ENCODE peak calls at places on chromosomes 12 and 14, in eight cellular contexts. One of them, this sample, is unnamed.

GRCh38 chr12:112198120-112198733 is 72.9 kb downstream of the TRAFD1 start:
- DNase-seq in fibroblast of the aortic adventitia: peak
- DNase-seq in effector CD8-positive, alpha-beta T cell: peak
- DNase-seq in NCI-H774: peak
- DNase-seq in NCI-H2081: peak
- DNase-seq in activated naive CD8-positive, alpha-beta T cell treated with anti-CD3 and anti-CD28 coated beads for 36 hours: peak
- DNase-seq in hypothalamus: peak
- DNase-seq in HEK293T: peak
- DNase-seq in this sample: peak

GRCh38 chr12:25286837-25287236 is 36.1 kb upstream of the KRAS start:
- DNase-seq in fibroblast of the aortic adventitia: no peak
- DNase-seq in effector CD8-positive, alpha-beta T cell: no peak
- DNase-seq in NCI-H774: no peak
- DNase-seq in NCI-H2081: no peak
- DNase-seq in activated naive CD8-positive, alpha-beta T cell treated with anti-CD3 and anti-CD28 coated beads for 36 hours: no peak
- DNase-seq in hypothalamus: no peak
- DNase-seq in HEK293T: no peak
- DNase-seq in this sample: no peak

GRCh38 chr12:3222935-3223334 is 145.8 kb downstream of the TSPAN9 start:
- DNase-seq in fibroblast of the aortic adventitia: no peak
- DNase-seq in effector CD8-positive, alpha-beta T cell: no peak
- DNase-seq in NCI-H774: peak
- DNase-seq in NCI-H2081: peak
- DNase-seq in activated naive CD8-positive, alpha-beta T cell treated with anti-CD3 and anti-CD28 coated beads for 36 hours: no peak
- DNase-seq in hypothalamus: no peak
- DNase-seq in HEK293T: no peak
- DNase-seq in this sample: no peak

GRCh38 chr14:31277085-31277484 is 69.5 kb upstream of the HECTD1 start:
- DNase-seq in fibroblast of the aortic adventitia: no peak
- DNase-seq in effector CD8-positive, alpha-beta T cell: no peak
- DNase-seq in NCI-H774: no peak
- DNase-seq in NCI-H2081: no peak
- DNase-seq in activated naive CD8-positive, alpha-beta T cell treated with anti-CD3 and anti-CD28 coated beads for 36 hours: no peak
- DNase-seq in hypothalamus: no peak
- DNase-seq in HEK293T: no peak
- DNase-seq in this sample: no peak

GRCh38 chr12:51832708-51833107 is 15.8 kb downstream of the FIGNL2 start:
- DNase-seq in fibroblast of the aortic adventitia: no peak
- DNase-seq in effector CD8-positive, alpha-beta T cell: no peak
- DNase-seq in NCI-H774: no peak
- DNase-seq in NCI-H2081: no peak
- DNase-seq in activated naive CD8-positive, alpha-beta T cell treated with anti-CD3 and anti-CD28 coated beads for 36 hours: no peak
- DNase-seq in hypothalamus: no peak
- DNase-seq in HEK293T: no peak
- DNase-seq in this sample: no peak

GRCh38 chr12:5745251-5745888 is 199.7 kb downstream of the ANO2 start:
- DNase-seq in fibroblast of the aortic adventitia: peak
- DNase-seq in effector CD8-positive, alpha-beta T cell: peak
- DNase-seq in NCI-H774: peak
- DNase-seq in NCI-H2081: peak
- DNase-seq in activated naive CD8-positive, alpha-beta T cell treated with anti-CD3 and anti-CD28 coated beads for 36 hours: peak
- DNase-seq in hypothalamus: peak
- DNase-seq in HEK293T: peak
- DNase-seq in this sample: peak

GRCh38 chr12:71556881-71557280 is 106.8 kb downstream of the ZFC3H1 start:
- DNase-seq in fibroblast of the aortic adventitia: peak
- DNase-seq in effector CD8-positive, alpha-beta T cell: no peak
- DNase-seq in NCI-H774: no peak
- DNase-seq in NCI-H2081: no peak
- DNase-seq in activated naive CD8-positive, alpha-beta T cell treated with anti-CD3 and anti-CD28 coated beads for 36 hours: no peak
- DNase-seq in hypothalamus: no peak
- DNase-seq in HEK293T: no peak
- DNase-seq in this sample: no peak

GRCh38 chr14:72479471-72479931 is 414.4 kb downstream of the DPF3 start:
- DNase-seq in fibroblast of the aortic adventitia: no peak
- DNase-seq in effector CD8-positive, alpha-beta T cell: no peak
- DNase-seq in NCI-H774: no peak
- DNase-seq in NCI-H2081: no peak
- DNase-seq in activated naive CD8-positive, alpha-beta T cell treated with anti-CD3 and anti-CD28 coated beads for 36 hours: no peak
- DNase-seq in hypothalamus: no peak
- DNase-seq in HEK293T: no peak
- DNase-seq in this sample: no peak

GRCh38 chr14:93033983-93034670 is 81.6 kb downstream of the ITPK1 start:
- DNase-seq in fibroblast of the aortic adventitia: no peak
- DNase-seq in effector CD8-positive, alpha-beta T cell: peak
- DNase-seq in NCI-H774: no peak
- DNase-seq in NCI-H2081: no peak
- DNase-seq in activated naive CD8-positive, alpha-beta T cell treated with anti-CD3 and anti-CD28 coated beads for 36 hours: peak
- DNase-seq in hypothalamus: peak
- DNase-seq in HEK293T: peak
- DNase-seq in this sample: no peak

GRCh38 chr14:77457115-77457521 is 283 bp downstream of the VIPAS39 start:
- DNase-seq in fibroblast of the aortic adventitia: no peak
- DNase-seq in effector CD8-positive, alpha-beta T cell: no peak
- DNase-seq in NCI-H774: no peak
- DNase-seq in NCI-H2081: no peak
- DNase-seq in activated naive CD8-positive, alpha-beta T cell treated with anti-CD3 and anti-CD28 coated beads for 36 hours: no peak
- DNase-seq in hypothalamus: no peak
- DNase-seq in HEK293T: no peak
- DNase-seq in this sample: no peak

GRCh38 chr12:728781-729180 is 23.6 kb upstream of the WNK1 start:
- DNase-seq in fibroblast of the aortic adventitia: no peak
- DNase-seq in effector CD8-positive, alpha-beta T cell: no peak
- DNase-seq in NCI-H774: no peak
- DNase-seq in NCI-H2081: no peak
- DNase-seq in activated naive CD8-positive, alpha-beta T cell treated with anti-CD3 and anti-CD28 coated beads for 36 hours: no peak
- DNase-seq in hypothalamus: no peak
- DNase-seq in HEK293T: no peak
- DNase-seq in this sample: no peak

GRCh38 chr12:132710062-132710421 is 600 bp upstream of the PGAM5 start:
- DNase-seq in fibroblast of the aortic adventitia: no peak
- DNase-seq in effector CD8-positive, alpha-beta T cell: no peak
- DNase-seq in NCI-H774: no peak
- DNase-seq in NCI-H2081: no peak
- DNase-seq in activated naive CD8-positive, alpha-beta T cell treated with anti-CD3 and anti-CD28 coated beads for 36 hours: no peak
- DNase-seq in hypothalamus: no peak
- DNase-seq in HEK293T: peak
- DNase-seq in this sample: peak

GRCh38 chr12:110794623-110795280 is 52.0 kb upstream of the CCDC63 start:
- DNase-seq in fibroblast of the aortic adventitia: no peak
- DNase-seq in effector CD8-positive, alpha-beta T cell: no peak
- DNase-seq in NCI-H774: no peak
- DNase-seq in NCI-H2081: no peak
- DNase-seq in activated naive CD8-positive, alpha-beta T cell treated with anti-CD3 and anti-CD28 coated beads for 36 hours: no peak
- DNase-seq in hypothalamus: no peak
- DNase-seq in HEK293T: no peak
- DNase-seq in this sample: no peak

GRCh38 chr12:3122841-3123678 is 45.9 kb downstream of the TSPAN9 start:
- DNase-seq in fibroblast of the aortic adventitia: peak
- DNase-seq in effector CD8-positive, alpha-beta T cell: no peak
- DNase-seq in NCI-H774: no peak
- DNase-seq in NCI-H2081: peak
- DNase-seq in activated naive CD8-positive, alpha-beta T cell treated with anti-CD3 and anti-CD28 coated beads for 36 hours: no peak
- DNase-seq in hypothalamus: no peak
- DNase-seq in HEK293T: no peak
- DNase-seq in this sample: no peak

GRCh38 chr14:98028156-98028555 is 1231.0 kb downstream of the VRK1 start:
- DNase-seq in fibroblast of the aortic adventitia: no peak
- DNase-seq in effector CD8-positive, alpha-beta T cell: no peak
- DNase-seq in NCI-H774: no peak
- DNase-seq in NCI-H2081: no peak
- DNase-seq in activated naive CD8-positive, alpha-beta T cell treated with anti-CD3 and anti-CD28 coated beads for 36 hours: no peak
- DNase-seq in hypothalamus: no peak
- DNase-seq in HEK293T: no peak
- DNase-seq in this sample: no peak

GRCh38 chr12:52081263-52081733 is 1.8 kb downstream of the SMIM41 start:
- DNase-seq in fibroblast of the aortic adventitia: no peak
- DNase-seq in effector CD8-positive, alpha-beta T cell: no peak
- DNase-seq in NCI-H774: no peak
- DNase-seq in NCI-H2081: peak
- DNase-seq in activated naive CD8-positive, alpha-beta T cell treated with anti-CD3 and anti-CD28 coated beads for 36 hours: peak
- DNase-seq in hypothalamus: no peak
- DNase-seq in HEK293T: no peak
- DNase-seq in this sample: no peak

GRCh38 chr14:23209651-23210423 is 26.4 kb upstream of the SLC7A8 start:
- DNase-seq in fibroblast of the aortic adventitia: no peak
- DNase-seq in effector CD8-positive, alpha-beta T cell: no peak
- DNase-seq in NCI-H774: no peak
- DNase-seq in NCI-H2081: no peak
- DNase-seq in activated naive CD8-positive, alpha-beta T cell treated with anti-CD3 and anti-CD28 coated beads for 36 hours: no peak
- DNase-seq in hypothalamus: no peak
- DNase-seq in HEK293T: no peak
- DNase-seq in this sample: no peak

GRCh38 chr14:103840016-103840415 is 7.4 kb downstream of the PPP1R13B start:
- DNase-seq in fibroblast of the aortic adventitia: peak
- DNase-seq in effector CD8-positive, alpha-beta T cell: no peak
- DNase-seq in NCI-H774: no peak
- DNase-seq in NCI-H2081: no peak
- DNase-seq in activated naive CD8-positive, alpha-beta T cell treated with anti-CD3 and anti-CD28 coated beads for 36 hours: no peak
- DNase-seq in hypothalamus: no peak
- DNase-seq in HEK293T: no peak
- DNase-seq in this sample: no peak

GRCh38 chr14:39841088-39841487 is 408.9 kb upstream of the FBXO33 start:
- DNase-seq in fibroblast of the aortic adventitia: no peak
- DNase-seq in effector CD8-positive, alpha-beta T cell: no peak
- DNase-seq in NCI-H774: no peak
- DNase-seq in NCI-H2081: no peak
- DNase-seq in activated naive CD8-positive, alpha-beta T cell treated with anti-CD3 and anti-CD28 coated beads for 36 hours: no peak
- DNase-seq in hypothalamus: no peak
- DNase-seq in HEK293T: no peak
- DNase-seq in this sample: no peak

GRCh38 chr12:98085360-98085759 is 430.0 kb upstream of the TMPO start:
- DNase-seq in fibroblast of the aortic adventitia: no peak
- DNase-seq in effector CD8-positive, alpha-beta T cell: no peak
- DNase-seq in NCI-H774: no peak
- DNase-seq in NCI-H2081: no peak
- DNase-seq in activated naive CD8-positive, alpha-beta T cell treated with anti-CD3 and anti-CD28 coated beads for 36 hours: no peak
- DNase-seq in hypothalamus: no peak
- DNase-seq in HEK293T: no peak
- DNase-seq in this sample: no peak

GRCh38 chr12:42652048-42652447 is 62.5 kb upstream of the PRICKLE1 start:
- DNase-seq in fibroblast of the aortic adventitia: no peak
- DNase-seq in effector CD8-positive, alpha-beta T cell: no peak
- DNase-seq in NCI-H774: no peak
- DNase-seq in NCI-H2081: no peak
- DNase-seq in activated naive CD8-positive, alpha-beta T cell treated with anti-CD3 and anti-CD28 coated beads for 36 hours: no peak
- DNase-seq in hypothalamus: no peak
- DNase-seq in HEK293T: no peak
- DNase-seq in this sample: no peak

GRCh38 chr12:80946591-80946990 is 8.9 kb upstream of the LIN7A start:
- DNase-seq in fibroblast of the aortic adventitia: peak
- DNase-seq in effector CD8-positive, alpha-beta T cell: no peak
- DNase-seq in NCI-H774: no peak
- DNase-seq in NCI-H2081: no peak
- DNase-seq in activated naive CD8-positive, alpha-beta T cell treated with anti-CD3 and anti-CD28 coated beads for 36 hours: no peak
- DNase-seq in hypothalamus: no peak
- DNase-seq in HEK293T: no peak
- DNase-seq in this sample: no peak